ENCODE peak calls at places on chromosomes 11 and 22, in seven cellular contexts. B, A, I, M, L, V and T are unnamed samples.

GRCh38 chr11:117188620-117189081 is 10.1 kb downstream of the SIDT2 start:
- DNase-seq in M (no peak), A (no peak), B (no peak), L (no peak), I (peak), V (peak), T (no peak)

GRCh38 chr11:15006139-15006759 is 34.1 kb upstream of the CALCA start:
- DNase-seq in L (no peak), M (peak), B (no peak), V (no peak), I (no peak), A (peak), T (peak)

GRCh38 chr11:118618115-118618990 is 10.9 kb downstream of the PHLDB1 start:
- DNase-seq in M (peak), A (peak), I (peak), V (peak), B (no peak), L (no peak), T (no peak)

GRCh38 chr22:45483319-45483718 is 19.4 kb upstream of the FBLN1 start:
- DNase-seq in A (no peak), B (no peak), I (no peak), L (no peak), M (no peak), V (no peak), T (no peak)

GRCh38 chr11:132361011-132361550 is 990.7 kb downstream of the NTM start:
- DNase-seq in M (no peak), V (no peak), B (no peak), A (no peak), L (no peak), I (no peak), T (no peak)

GRCh38 chr22:43183496-43184263 is 3.3 kb downstream of the TTLL12 start:
- DNase-seq in A (peak), V (no peak), M (peak), B (no peak), L (no peak), I (no peak), T (no peak)

GRCh38 chr11:28581286-28582242 is 473.4 kb downstream of the METTL15 start:
- DNase-seq in L (no peak), A (peak), I (no peak), V (no peak), M (peak), B (no peak), T (peak)

GRCh38 chr11:42524534-42525227 is 787.1 kb upstream of the API5 start:
- DNase-seq in B (peak), L (no peak), A (peak), V (peak), M (peak), I (peak), T (no peak)

GRCh38 chr22:33529424-33530113 is 390.7 kb downstream of the LARGE1 start:
- DNase-seq in A (no peak), B (no peak), M (peak), L (no peak), I (no peak), V (no peak), T (no peak)

GRCh38 chr11:96187779-96188624 is 155.0 kb downstream of the MAML2 start:
- DNase-seq in A (peak), L (peak), M (peak), I (no peak), V (peak), B (no peak), T (no peak)

GRCh38 chr11:105392546-105392945 is 217.3 kb upstream of the GRIA4 start:
- DNase-seq in M (peak), B (no peak), V (no peak), L (no peak), I (no peak), A (peak), T (no peak)

GRCh38 chr22:37739000-37739399 is 42.2 kb downstream of the TRIOBP start:
- DNase-seq in V (peak), B (peak), L (no peak), A (no peak), I (peak), M (peak), T (no peak)

DNA sequence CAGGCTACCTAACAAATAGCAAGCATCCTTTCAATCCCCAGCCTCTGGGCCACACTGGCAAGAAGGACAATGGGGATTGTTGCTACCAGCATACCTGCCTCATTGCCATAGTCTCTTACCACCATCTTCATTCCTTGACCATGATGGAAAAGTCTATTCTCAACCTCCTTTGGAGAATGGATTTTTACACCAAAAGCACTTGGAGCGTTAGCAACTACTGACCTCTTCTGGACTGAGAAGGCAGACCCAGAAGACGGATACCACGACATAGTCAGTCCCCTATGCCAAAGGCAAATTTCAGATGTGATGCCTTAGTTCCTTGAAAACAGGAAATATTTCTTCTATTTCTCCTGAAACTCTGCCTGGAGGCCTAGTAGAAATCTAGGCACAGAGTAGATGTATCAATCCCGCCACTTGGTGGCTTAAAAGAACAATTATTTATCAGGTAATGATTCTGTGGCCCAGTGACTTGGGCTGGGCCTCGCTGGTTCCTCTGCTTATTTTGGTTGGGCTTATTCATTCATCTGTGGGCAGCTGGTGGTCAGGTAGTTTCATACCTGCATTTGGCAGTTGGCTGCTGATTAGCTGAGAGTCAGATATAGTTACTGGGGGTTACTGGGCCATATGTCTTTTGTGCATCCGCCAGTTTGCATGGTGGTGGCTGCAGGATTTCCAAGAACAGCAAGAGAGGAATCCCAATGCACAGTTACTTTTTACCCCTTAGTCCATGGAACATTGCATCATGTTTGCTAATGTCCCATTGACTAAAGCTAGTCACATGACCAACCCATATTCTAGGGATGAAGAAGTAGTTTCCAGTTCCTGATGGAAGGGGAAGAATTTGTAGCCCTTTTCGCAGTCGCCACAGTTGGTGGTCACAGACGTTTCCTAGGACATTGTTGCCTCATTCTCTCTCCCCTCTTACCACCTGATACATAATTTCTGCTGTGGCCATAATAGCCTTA is 75.2 kb downstream of the DHCR7 start:
- DNase-seq in M (peak), B (no peak), I (no peak), V (no peak), L (peak), A (peak), T (no peak)
- TF ChIP-seq CTCF in M (peak), B (no peak), I (no peak), V (peak), L (peak), A (peak), T (peak)

GRCh38 chr11:65811764-65812475 is 21.8 kb upstream of the SNX32 start:
- DNase-seq in M (peak), B (no peak), A (no peak), I (no peak), V (no peak), L (no peak), T (no peak)
- TF ChIP-seq CTCF in M (no peak), B (no peak), A (no peak), I (no peak), V (no peak), L (no peak), T (no peak)

GRCh38 chr11:110249066-110249465 is 47.3 kb downstream of the RDX start:
- DNase-seq in L (no peak), V (no peak), B (no peak), I (no peak), A (peak), M (no peak), T (no peak)
- TF ChIP-seq CTCF in L (peak), V (no peak), B (no peak), I (no peak), A (peak), M (peak), T (no peak)

GRCh38 chr11:63671322-63672155 is at the start of gene ATL3:
- DNase-seq in L (peak), M (peak), I (peak), V (peak), B (peak), A (peak), T (peak)
- TF ChIP-seq CTCF in L (peak), M (no peak), I (no peak), V (no peak), B (no peak), A (no peak), T (peak)

GRCh38 chr11:11624926-11625325 is 3.1 kb upstream of the GALNT18 start:
- DNase-seq in L (no peak), V (no peak), M (no peak), A (no peak), B (no peak), I (no peak), T (no peak)
- TF ChIP-seq CTCF in L (no peak), V (no peak), M (no peak), A (no peak), B (no peak), I (no peak), T (no peak)